ENCODE peak calls at places on chromosome 18, in nine cellular contexts. One of them, this sample, is unnamed.

GRCh38 chr18:74836296-74837139 is 238.8 kb downstream of the ZNF407 start:
- DNase-seq in thoracic aorta: no peak
- DNase-seq in epithelial cell of esophagus: peak
- DNase-seq in lower lobe of right lung: no peak
- DNase-seq in CD8-positive, alpha-beta T cell: no peak
- DNase-seq in GM13977: no peak
- DNase-seq in brain microvascular endothelial cell: peak
- DNase-seq in uterus: no peak
- DNase-seq in type B pancreatic cell: no peak
- DNase-seq in this sample: no peak

GRCh38 chr18:60044290-60045006 is 144.7 kb downstream of the PMAIP1 start:
- DNase-seq in thoracic aorta: no peak
- DNase-seq in epithelial cell of esophagus: peak
- DNase-seq in lower lobe of right lung: no peak
- DNase-seq in CD8-positive, alpha-beta T cell: no peak
- DNase-seq in GM13977: no peak
- DNase-seq in brain microvascular endothelial cell: no peak
- DNase-seq in uterus: no peak
- DNase-seq in type B pancreatic cell: no peak
- DNase-seq in this sample: no peak

GRCh38 chr18:2891526-2892431 is 45.0 kb downstream of the EMILIN2 start:
- DNase-seq in thoracic aorta: no peak
- DNase-seq in epithelial cell of esophagus: no peak
- DNase-seq in lower lobe of right lung: no peak
- DNase-seq in CD8-positive, alpha-beta T cell: peak
- DNase-seq in GM13977: no peak
- DNase-seq in brain microvascular endothelial cell: peak
- DNase-seq in uterus: peak
- DNase-seq in type B pancreatic cell: no peak
- DNase-seq in this sample: no peak

GRCh38 chr18:40555914-40556313 is 1399.1 kb upstream of the PIK3C3 start:
- DNase-seq in thoracic aorta: no peak
- DNase-seq in epithelial cell of esophagus: peak
- DNase-seq in lower lobe of right lung: no peak
- DNase-seq in CD8-positive, alpha-beta T cell: no peak
- DNase-seq in GM13977: no peak
- DNase-seq in brain microvascular endothelial cell: no peak
- DNase-seq in uterus: no peak
- DNase-seq in type B pancreatic cell: no peak
- DNase-seq in this sample: no peak

GRCh38 chr18:23888880-23889279 is 125.7 kb upstream of the TTC39C start:
- DNase-seq in thoracic aorta: no peak
- DNase-seq in epithelial cell of esophagus: no peak
- DNase-seq in lower lobe of right lung: no peak
- DNase-seq in CD8-positive, alpha-beta T cell: no peak
- DNase-seq in GM13977: no peak
- DNase-seq in brain microvascular endothelial cell: no peak
- DNase-seq in uterus: no peak
- DNase-seq in type B pancreatic cell: no peak
- DNase-seq in this sample: no peak

GRCh38 chr18:9861933-9862332 is 23.8 kb upstream of the TXNDC2 start:
- DNase-seq in thoracic aorta: no peak
- DNase-seq in epithelial cell of esophagus: no peak
- DNase-seq in lower lobe of right lung: no peak
- DNase-seq in CD8-positive, alpha-beta T cell: no peak
- DNase-seq in GM13977: peak
- DNase-seq in brain microvascular endothelial cell: no peak
- DNase-seq in uterus: no peak
- DNase-seq in type B pancreatic cell: no peak
- DNase-seq in this sample: no peak

GRCh38 chr18:12121175-12122095 is 27.8 kb downstream of the ANKRD62 start:
- DNase-seq in thoracic aorta: no peak
- DNase-seq in epithelial cell of esophagus: no peak
- DNase-seq in lower lobe of right lung: no peak
- DNase-seq in CD8-positive, alpha-beta T cell: no peak
- DNase-seq in GM13977: no peak
- DNase-seq in brain microvascular endothelial cell: peak
- DNase-seq in uterus: no peak
- DNase-seq in type B pancreatic cell: no peak
- DNase-seq in this sample: no peak

GRCh38 chr18:79583426-79583825 is 96.2 kb upstream of the CTDP1 start:
- DNase-seq in thoracic aorta: no peak
- DNase-seq in epithelial cell of esophagus: no peak
- DNase-seq in lower lobe of right lung: peak
- DNase-seq in CD8-positive, alpha-beta T cell: no peak
- DNase-seq in GM13977: no peak
- DNase-seq in brain microvascular endothelial cell: no peak
- DNase-seq in uterus: no peak
- DNase-seq in type B pancreatic cell: peak
- DNase-seq in this sample: no peak

GRCh38 chr18:12442946-12443345 is 35.2 kb downstream of the PRELID3A start:
- DNase-seq in thoracic aorta: no peak
- DNase-seq in epithelial cell of esophagus: peak
- DNase-seq in lower lobe of right lung: no peak
- DNase-seq in CD8-positive, alpha-beta T cell: no peak
- DNase-seq in GM13977: no peak
- DNase-seq in brain microvascular endothelial cell: no peak
- DNase-seq in uterus: no peak
- DNase-seq in type B pancreatic cell: no peak
- DNase-seq in this sample: no peak

DNA sequence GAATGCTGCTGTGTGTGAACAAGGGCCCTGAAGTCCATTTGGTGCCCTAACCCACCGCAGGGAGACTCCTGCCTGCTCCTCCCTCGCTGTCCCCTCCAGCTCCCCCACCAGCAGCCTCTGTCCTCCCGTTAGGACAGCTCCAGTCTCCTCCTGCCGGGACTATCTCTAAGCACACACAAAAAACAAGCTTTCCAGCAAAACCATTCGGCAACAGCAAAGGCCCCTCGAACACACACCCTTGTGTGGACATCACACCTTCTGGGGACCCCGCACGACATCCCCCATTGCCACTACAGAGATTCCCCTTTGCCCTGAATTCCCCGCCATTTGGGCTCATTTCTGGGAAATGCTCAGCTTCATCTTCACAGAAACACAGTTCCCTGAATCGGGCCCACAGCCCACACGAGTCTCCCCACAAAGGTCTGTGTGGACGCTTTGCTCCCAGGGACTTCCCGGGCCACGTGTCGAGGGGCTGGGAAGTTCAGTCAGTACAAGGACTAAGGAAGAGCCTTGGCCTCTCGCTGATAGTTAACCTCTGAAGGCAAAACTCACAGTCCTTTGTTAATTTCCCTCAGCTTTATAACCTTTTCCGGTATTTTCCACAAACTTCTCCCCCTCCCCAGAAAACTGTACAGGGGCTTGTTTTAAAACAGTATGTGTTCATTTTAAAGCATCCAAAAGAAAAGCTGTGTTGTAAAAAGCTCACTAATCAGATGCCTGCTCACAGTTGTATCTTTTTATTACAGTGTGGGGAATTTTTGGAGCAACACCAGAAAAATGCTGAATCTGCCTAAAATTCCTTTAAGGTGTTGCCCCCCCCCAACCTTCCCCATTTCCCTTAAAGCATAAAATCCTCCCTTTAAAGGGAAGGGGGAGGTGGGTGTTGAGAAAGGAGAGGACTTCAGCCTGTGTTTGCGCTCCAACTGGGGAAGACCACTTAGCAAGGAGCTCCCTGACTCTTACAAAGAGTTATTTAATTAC is 25.9 kb downstream of the SMAD7 start:
- DNase-seq in thoracic aorta: no peak
- DNase-seq in epithelial cell of esophagus: no peak
- DNase-seq in lower lobe of right lung: no peak
- DNase-seq in CD8-positive, alpha-beta T cell: no peak
- DNase-seq in GM13977: no peak
- DNase-seq in brain microvascular endothelial cell: no peak
- DNase-seq in uterus: no peak
- DNase-seq in type B pancreatic cell: no peak
- DNase-seq in this sample: no peak
- TF ChIP-seq CTCF in thoracic aorta: no peak
- TF ChIP-seq CTCF in epithelial cell of esophagus: no peak
- TF ChIP-seq CTCF in lower lobe of right lung: no peak
- TF ChIP-seq CTCF in CD8-positive, alpha-beta T cell: no peak
- TF ChIP-seq CTCF in GM13977: no peak
- TF ChIP-seq CTCF in brain microvascular endothelial cell: peak
- TF ChIP-seq CTCF in uterus: no peak
- TF ChIP-seq CTCF in type B pancreatic cell: no peak
- TF ChIP-seq CTCF in this sample: no peak

DNA sequence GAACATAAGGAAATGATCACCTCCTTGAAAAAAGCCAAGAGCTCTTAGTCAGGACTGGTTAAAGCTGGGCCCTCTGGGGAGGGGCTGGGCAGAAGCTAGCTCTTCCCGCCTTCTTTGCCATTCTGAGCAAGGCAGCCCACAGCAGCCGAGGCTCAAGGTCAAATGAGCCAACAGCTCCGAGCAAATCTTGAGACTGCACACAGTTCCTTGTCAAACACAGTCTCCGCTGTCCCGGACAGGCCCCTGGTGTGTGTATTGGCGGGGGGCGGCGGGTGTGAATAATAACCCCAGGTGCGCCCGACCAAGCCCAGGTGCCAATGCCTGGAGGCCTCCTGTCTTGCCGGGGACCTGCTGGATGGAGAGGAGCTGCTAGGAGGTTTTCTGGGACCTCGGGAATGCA is 46.4 kb upstream of the ACAA2 start:
- DNase-seq in thoracic aorta: no peak
- DNase-seq in epithelial cell of esophagus: no peak
- DNase-seq in lower lobe of right lung: no peak
- DNase-seq in CD8-positive, alpha-beta T cell: peak
- DNase-seq in GM13977: no peak
- DNase-seq in brain microvascular endothelial cell: no peak
- DNase-seq in uterus: no peak
- DNase-seq in type B pancreatic cell: no peak
- DNase-seq in this sample: no peak
- TF ChIP-seq CTCF in thoracic aorta: no peak
- TF ChIP-seq CTCF in epithelial cell of esophagus: no peak
- TF ChIP-seq CTCF in lower lobe of right lung: no peak
- TF ChIP-seq CTCF in CD8-positive, alpha-beta T cell: no peak
- TF ChIP-seq CTCF in GM13977: no peak
- TF ChIP-seq CTCF in brain microvascular endothelial cell: no peak
- TF ChIP-seq CTCF in uterus: no peak
- TF ChIP-seq CTCF in type B pancreatic cell: no peak
- TF ChIP-seq CTCF in this sample: no peak

DNA sequence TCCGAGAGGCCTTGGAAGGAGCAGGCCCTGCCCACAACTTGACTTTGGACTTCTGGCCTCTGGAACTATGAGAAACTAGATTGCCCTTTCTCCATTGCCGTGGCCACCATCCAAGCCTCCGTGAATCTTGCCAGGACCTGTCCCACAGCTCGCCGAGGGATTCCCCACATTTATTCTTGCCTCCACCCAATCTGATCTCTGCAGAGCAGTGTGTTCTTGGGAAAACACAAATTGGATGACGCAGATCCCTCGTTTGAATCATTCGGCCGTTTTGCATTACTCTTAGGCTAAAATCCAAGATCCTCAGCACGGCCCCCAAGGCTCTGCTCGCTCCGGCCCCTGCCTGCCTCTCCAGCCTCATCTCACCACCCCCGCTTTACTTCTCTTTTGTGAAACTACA is 364.2 kb downstream of the ZNF516 start:
- DNase-seq in thoracic aorta: no peak
- DNase-seq in epithelial cell of esophagus: peak
- DNase-seq in lower lobe of right lung: no peak
- DNase-seq in CD8-positive, alpha-beta T cell: no peak
- DNase-seq in GM13977: no peak
- DNase-seq in brain microvascular endothelial cell: no peak
- DNase-seq in uterus: no peak
- DNase-seq in type B pancreatic cell: no peak
- DNase-seq in this sample: no peak
- TF ChIP-seq CTCF in thoracic aorta: no peak
- TF ChIP-seq CTCF in epithelial cell of esophagus: no peak
- TF ChIP-seq CTCF in lower lobe of right lung: no peak
- TF ChIP-seq CTCF in CD8-positive, alpha-beta T cell: no peak
- TF ChIP-seq CTCF in GM13977: no peak
- TF ChIP-seq CTCF in brain microvascular endothelial cell: no peak
- TF ChIP-seq CTCF in uterus: no peak
- TF ChIP-seq CTCF in type B pancreatic cell: no peak
- TF ChIP-seq CTCF in this sample: no peak

GRCh38 chr18:49038423-49038822 is 87.7 kb upstream of the SMAD7 start:
- DNase-seq in thoracic aorta: no peak
- DNase-seq in epithelial cell of esophagus: no peak
- DNase-seq in lower lobe of right lung: no peak
- DNase-seq in CD8-positive, alpha-beta T cell: no peak
- DNase-seq in GM13977: no peak
- DNase-seq in brain microvascular endothelial cell: no peak
- DNase-seq in uterus: no peak
- DNase-seq in type B pancreatic cell: no peak
- DNase-seq in this sample: no peak

GRCh38 chr18:49046125-49046524 is 95.4 kb upstream of the SMAD7 start:
- DNase-seq in thoracic aorta: no peak
- DNase-seq in epithelial cell of esophagus: no peak
- DNase-seq in lower lobe of right lung: no peak
- DNase-seq in CD8-positive, alpha-beta T cell: no peak
- DNase-seq in GM13977: no peak
- DNase-seq in brain microvascular endothelial cell: no peak
- DNase-seq in uterus: no peak
- DNase-seq in type B pancreatic cell: no peak
- DNase-seq in this sample: no peak

GRCh38 chr18:49044898-49045297 is 94.1 kb upstream of the SMAD7 start:
- DNase-seq in thoracic aorta: no peak
- DNase-seq in epithelial cell of esophagus: no peak
- DNase-seq in lower lobe of right lung: no peak
- DNase-seq in CD8-positive, alpha-beta T cell: no peak
- DNase-seq in GM13977: no peak
- DNase-seq in brain microvascular endothelial cell: no peak
- DNase-seq in uterus: no peak
- DNase-seq in type B pancreatic cell: no peak
- DNase-seq in this sample: no peak

GRCh38 chr18:49045585-49045984 is 94.8 kb upstream of the SMAD7 start:
- DNase-seq in thoracic aorta: no peak
- DNase-seq in epithelial cell of esophagus: no peak
- DNase-seq in lower lobe of right lung: no peak
- DNase-seq in CD8-positive, alpha-beta T cell: no peak
- DNase-seq in GM13977: no peak
- DNase-seq in brain microvascular endothelial cell: no peak
- DNase-seq in uterus: no peak
- DNase-seq in type B pancreatic cell: no peak
- DNase-seq in this sample: no peak

DNA sequence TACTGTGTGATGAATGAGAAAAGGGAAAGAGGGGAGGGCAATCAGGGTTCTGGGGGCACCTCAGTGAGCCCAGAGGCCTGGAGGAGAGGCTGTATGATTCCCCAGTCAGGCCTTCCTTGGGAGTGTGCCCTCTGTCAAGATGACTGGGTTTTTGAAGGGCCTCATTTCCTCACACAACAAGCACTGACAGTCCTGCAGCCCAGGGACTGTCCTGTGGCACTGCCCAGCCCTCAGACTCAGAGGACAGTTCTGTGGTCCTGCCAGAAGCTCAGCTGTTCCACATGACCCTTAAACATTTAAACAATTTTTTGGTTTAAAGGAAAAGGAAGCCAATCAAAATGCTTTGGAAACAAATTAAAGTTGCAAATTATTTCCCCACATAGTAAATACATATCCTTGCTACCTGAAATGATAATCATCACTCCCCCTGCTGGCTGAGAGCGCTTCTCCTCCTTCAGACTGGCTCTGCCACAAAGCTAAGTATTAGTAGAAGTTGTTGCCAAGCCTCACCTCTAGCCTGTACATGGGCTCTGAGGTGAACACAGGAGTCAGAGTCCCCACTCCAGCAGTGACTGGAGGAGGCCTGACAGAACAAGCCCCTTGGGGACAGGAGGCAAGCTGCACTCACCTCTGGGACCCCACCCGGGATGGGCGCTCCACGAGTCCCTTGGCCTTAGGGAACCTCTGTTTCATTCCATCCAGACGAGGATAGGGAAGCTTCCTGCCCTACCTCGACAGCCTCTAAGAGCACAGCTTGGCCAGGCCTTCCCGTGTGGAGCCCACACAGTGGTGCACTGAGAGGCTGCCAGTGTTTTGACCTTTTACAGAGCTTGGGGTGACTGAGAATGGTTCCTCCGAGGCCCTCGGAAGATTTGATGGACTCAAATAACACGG is 91.2 kb upstream of the SMAD7 start:
- DNase-seq in thoracic aorta: no peak
- DNase-seq in epithelial cell of esophagus: peak
- DNase-seq in lower lobe of right lung: no peak
- DNase-seq in CD8-positive, alpha-beta T cell: peak
- DNase-seq in GM13977: no peak
- DNase-seq in brain microvascular endothelial cell: peak
- DNase-seq in uterus: peak
- DNase-seq in type B pancreatic cell: no peak
- DNase-seq in this sample: peak
- TF ChIP-seq CTCF in thoracic aorta: peak
- TF ChIP-seq CTCF in epithelial cell of esophagus: peak
- TF ChIP-seq CTCF in lower lobe of right lung: peak
- TF ChIP-seq CTCF in CD8-positive, alpha-beta T cell: peak
- TF ChIP-seq CTCF in GM13977: peak
- TF ChIP-seq CTCF in brain microvascular endothelial cell: peak
- TF ChIP-seq CTCF in uterus: peak
- TF ChIP-seq CTCF in type B pancreatic cell: peak
- TF ChIP-seq CTCF in this sample: peak